ENCODE peak calls at places on chromosome 19, in four cellular contexts. M, Z, I and F are unnamed samples. For H3K4me1, the result is how much of the 10 kb centered on the place peaks cover.

GRCh38 chr19:28960986-28961705 is 251.8 kb downstream of the UQCRFS1 start:
- DNase-seq in M (peak), Z (no peak), I (no peak), F (no peak)

GRCh38 chr19:27746691-27747380 is 1466.1 kb downstream of the UQCRFS1 start:
- DNase-seq in M (peak), Z (peak), I (peak), F (no peak)

GRCh38 chr19:2215281-2215751 is 20.8 kb downstream of the PLEKHJ1 start:
- DNase-seq in M (peak), Z (peak), I (no peak), F (no peak)

GRCh38 chr19:50896591-50897190 is 14.5 kb downstream of the KLK4 start:
- DNase-seq in M (peak), Z (no peak), I (no peak), F (no peak)

GRCh38 chr19:7679017-7679720 is 1.5 kb upstream of the TRAPPC5 start:
- DNase-seq in M (no peak), Z (no peak), I (no peak), F (peak)

GRCh38 chr19:33629826-33630375 is 8.1 kb downstream of the CHST8 start:
- DNase-seq in M (no peak), Z (no peak), I (no peak), F (no peak)

GRCh38 chr19:49863254-49863934 is 4.0 kb downstream of the PNKP start:
- DNase-seq in M (no peak), Z (no peak), I (no peak), F (no peak)

GRCh38 chr19:49863935-49864320 is 3.4 kb downstream of the PNKP start:
- DNase-seq in M (no peak), Z (no peak), I (no peak), F (no peak)

GRCh38 chr19:4730740-4731171 is 7.1 kb upstream of the DPP9 start:
- DNase-seq in M (no peak), Z (no peak), I (no peak), F (peak)

GRCh38 chr19:23403581-23404324 is 8.5 kb upstream of the ZNF91 start:
- DNase-seq in M (no peak), Z (peak), I (no peak), F (no peak)

GRCh38 chr19:53907690-53908089 is 1.4 kb upstream of the CACNG7 start:
- DNase-seq in M (no peak), Z (no peak), I (no peak), F (no peak)

GRCh38 chr19:45636275-45636674 is 2.9 kb downstream of the EML2 start:
- DNase-seq in M (no peak), Z (no peak), I (no peak), F (no peak)

GRCh38 chr19:47113446-47114348 is at the start of gene ZC3H4:
- DNase-seq in M (peak), Z (peak), I (peak), F (peak)

GRCh38 chr19:38892841-38893240 is 6.6 kb downstream of the SIRT2 start:
- DNase-seq in M (no peak), Z (no peak), I (no peak), F (no peak)

GRCh38 chr19:43612374-43612773 is 486 bp downstream of the SRRM5 start:
- DNase-seq in M (no peak), Z (no peak), I (no peak), F (no peak)

GRCh38 chr19:49469828-49470614 is 4.0 kb upstream of the FLT3LG start:
- DNase-seq in M (no peak), Z (no peak), I (no peak), F (no peak)

GRCh38 chr19:50548191-50549058 is 19.8 kb downstream of the LRRC4B start:
- DNase-seq in M (no peak), Z (no peak), I (no peak), F (no peak)

GRCh38 chr19:7349961-7350711 is 1.4 kb downstream of the ARHGEF18 start:
- DNase-seq in M (no peak), Z (no peak), I (no peak), F (no peak)

GRCh38 chr19:4933528-4933927 is 24.2 kb downstream of the UHRF1 start:
- DNase-seq in M (peak), Z (no peak), I (no peak), F (no peak)

GRCh38 chr19:56147307-56147706 is 6.2 kb downstream of the ZNF444 start:
- DNase-seq in M (no peak), Z (no peak), I (no peak), F (no peak)
- H3K4me1 ChIP-seq in M (under half), Z (under half), I (under half), F (under half)

GRCh38 chr19:10747674-10748073 is 29.8 kb downstream of the DNM2 start:
- DNase-seq in M (no peak), Z (no peak), I (no peak), F (no peak)
- H3K4me1 ChIP-seq in M (under half), Z (under half), I (under half), F (under half)

GRCh38 chr19:35000647-35001501 is 751 bp downstream of the GRAMD1A start:
- DNase-seq in M (peak), Z (peak), I (no peak), F (peak)
- H3K4me1 ChIP-seq in M (under half), Z (under half), I (under half), F (under half)

DNA sequence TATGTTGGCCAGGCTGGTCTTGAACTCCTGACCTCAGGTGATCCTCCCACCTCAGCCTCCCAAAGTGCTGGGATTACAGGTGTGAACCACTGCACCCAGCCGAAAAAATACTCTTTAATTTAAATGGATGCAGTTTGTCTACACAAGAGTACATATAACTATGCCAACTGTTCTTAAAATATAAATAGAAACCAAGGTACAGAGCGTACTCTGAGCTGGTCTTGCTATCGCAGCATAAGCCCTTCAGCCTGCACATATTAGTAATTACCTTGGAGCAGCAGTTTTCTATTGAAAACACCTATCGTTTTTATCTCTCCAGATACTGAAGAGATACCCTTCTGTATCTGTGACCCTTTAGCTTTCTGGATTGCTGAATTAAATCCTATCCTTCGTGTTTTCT is 3.4 kb downstream of the ZNF682 start:
- DNase-seq in M (no peak), Z (no peak), I (no peak), F (no peak)
- H3K4me1 ChIP-seq in M (under half), Z (under half), I (under half), F (under half)

DNA sequence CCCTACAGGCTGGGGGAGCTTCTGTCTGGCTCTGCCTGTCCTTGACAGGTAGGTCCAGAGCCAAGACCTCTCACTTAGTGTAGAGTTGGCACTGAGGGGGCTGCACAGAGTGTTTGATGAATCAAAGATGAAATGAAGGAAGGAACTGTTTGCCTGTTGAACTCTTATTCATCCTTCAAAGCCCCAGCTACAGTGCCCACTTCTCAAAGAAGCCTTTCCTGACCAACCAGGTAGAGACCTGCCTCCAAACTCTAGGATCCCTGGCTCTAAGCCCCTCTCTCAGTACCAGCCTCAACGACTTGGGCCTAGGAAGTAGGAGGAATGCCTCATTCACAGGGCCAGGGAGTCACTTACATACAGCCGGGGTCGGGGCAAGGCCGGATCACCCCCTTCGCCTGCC is 9.1 kb upstream of the TMEM161A start:
- DNase-seq in M (no peak), Z (no peak), I (no peak), F (no peak)
- H3K4me1 ChIP-seq in M (under half), Z (under half), I (under half), F (under half)

GRCh38 chr19:40717325-40717879 is 490 bp downstream of the ITPKC start:
- DNase-seq in M (peak), Z (no peak), I (no peak), F (no peak)
- H3K4me1 ChIP-seq in M (under half), Z (under half), I (under half), F (under half)

GRCh38 chr19:41530761-41531301 is 45.1 kb upstream of the CEACAM21 start:
- DNase-seq in M (no peak), Z (no peak), I (no peak), F (peak)

GRCh38 chr19:41528106-41528505 is 47.9 kb upstream of the CEACAM21 start:
- DNase-seq in M (peak), Z (no peak), I (no peak), F (no peak)

GRCh38 chr19:41529484-41530183 is 46.3 kb upstream of the CEACAM21 start:
- DNase-seq in M (no peak), Z (no peak), I (no peak), F (no peak)

GRCh38 chr19:41530184-41530534 is 45.8 kb upstream of the CEACAM21 start:
- DNase-seq in M (no peak), Z (no peak), I (no peak), F (no peak)

GRCh38 chr19:41527079-41527478 is 48.9 kb upstream of the CEACAM21 start:
- DNase-seq in M (no peak), Z (no peak), I (no peak), F (no peak)
- H3K4me1 ChIP-seq in M (under half), Z (under half), I (under half), F (under half)

GRCh38 chr19:1169921-1170885 is 3.9 kb downstream of the SBNO2 start:
- DNase-seq in M (peak), Z (no peak), I (peak), F (peak)
- H3K4me1 ChIP-seq in M (under half), Z (under half), I (under half), F (under half)

DNA sequence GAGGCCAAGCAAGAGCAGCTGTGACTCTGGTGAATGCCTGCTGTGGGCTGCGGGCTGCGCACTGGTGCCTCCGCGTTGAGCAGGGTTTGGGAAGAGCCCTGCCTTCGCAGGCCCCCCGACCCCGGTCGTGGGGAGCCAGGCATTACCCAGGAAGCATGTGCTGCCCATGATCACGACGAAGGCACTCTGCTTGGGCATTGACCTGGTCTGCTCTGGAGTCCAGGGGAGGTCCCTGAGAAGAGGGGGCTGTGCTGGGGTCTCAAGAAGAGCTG is 19.2 kb downstream of the RANBP3 start:
- DNase-seq in M (no peak), Z (no peak), I (no peak), F (no peak)
- H3K4me1 ChIP-seq in M (under half), Z (under half), I (half or more), F (under half)